ENCODE peak calls at places on chromosomes 12 and 14, in six cellular contexts. G, H, L, F, R and K are unnamed samples.

GRCh38 chr14:31263485-31264133 is 56.0 kb upstream of the HECTD1 start:
- DNase-seq in G (no peak), H (no peak), L (no peak), F (no peak), R (no peak), K (no peak)

GRCh38 chr12:98182791-98183190 is 332.6 kb upstream of the TMPO start:
- DNase-seq in G (no peak), H (no peak), L (no peak), F (no peak), R (no peak), K (no peak)

GRCh38 chr12:83802011-83802410 is 1110.6 kb downstream of the SLC6A15 start:
- DNase-seq in G (no peak), H (no peak), L (no peak), F (no peak), R (no peak), K (no peak)

GRCh38 chr12:104163631-104164030 is 25.6 kb upstream of the NFYB start:
- DNase-seq in G (no peak), H (no peak), L (no peak), F (no peak), R (no peak), K (no peak)

GRCh38 chr12:124236651-124237050 is 58.2 kb upstream of the RFLNA start:
- DNase-seq in G (no peak), H (no peak), L (no peak), F (peak), R (no peak), K (no peak)

GRCh38 chr12:123808167-123808566 is 46.1 kb downstream of the DNAH10 start:
- DNase-seq in G (no peak), H (no peak), L (no peak), F (no peak), R (no peak), K (peak)

GRCh38 chr12:91406920-91407341 is 224.3 kb upstream of the DCN start:
- DNase-seq in G (no peak), H (no peak), L (no peak), F (peak), R (no peak), K (no peak)

GRCh38 chr12:1798734-1799067 is 21.7 kb upstream of the LRTM2 start:
- DNase-seq in G (no peak), H (no peak), L (no peak), F (no peak), R (no peak), K (no peak)

GRCh38 chr12:132856581-132856980 is 27.9 kb upstream of the GOLGA3 start:
- DNase-seq in G (no peak), H (no peak), L (no peak), F (no peak), R (no peak), K (no peak)

GRCh38 chr14:105476937-105477658 is 2.5 kb downstream of the CRIP2 start:
- DNase-seq in G (no peak), H (no peak), L (no peak), F (no peak), R (no peak), K (no peak)

GRCh38 chr14:56208520-56208919 is 90.3 kb downstream of the PELI2 start:
- DNase-seq in G (no peak), H (no peak), L (no peak), F (no peak), R (no peak), K (no peak)

GRCh38 chr12:1814266-1814665 is 6.1 kb upstream of the LRTM2 start:
- DNase-seq in G (no peak), H (no peak), L (no peak), F (no peak), R (no peak), K (no peak)

GRCh38 chr12:27667540-27667939 is 28.7 kb upstream of the REP15 start:
- DNase-seq in G (no peak), H (no peak), L (peak), F (no peak), R (no peak), K (no peak)

GRCh38 chr12:121828306-121828705 is 24.5 kb downstream of the SETD1B start:
- DNase-seq in G (no peak), H (no peak), L (no peak), F (no peak), R (no peak), K (peak)

GRCh38 chr14:80316426-80316825 is 105.1 kb upstream of the DIO2 start:
- DNase-seq in G (no peak), H (no peak), L (no peak), F (no peak), R (no peak), K (no peak)

GRCh38 chr14:100653409-100653808 is 66.2 kb upstream of the BEGAIN start:
- DNase-seq in G (no peak), H (no peak), L (peak), F (no peak), R (peak), K (peak)

GRCh38 chr12:116524964-116525379 is 34.2 kb upstream of the MAP1LC3B2 start:
- DNase-seq in G (no peak), H (no peak), L (no peak), F (no peak), R (no peak), K (peak)

GRCh38 chr12:53232641-53233538 is 881 bp upstream of the RARG start:
- DNase-seq in G (no peak), H (no peak), L (no peak), F (peak), R (peak), K (peak)

GRCh38 chr12:113461666-113462065 is 10.0 kb downstream of the LHX5 start:
- DNase-seq in G (peak), H (no peak), L (no peak), F (no peak), R (no peak), K (peak)

GRCh38 chr12:6753772-6754356 is 923 bp upstream of the MLF2 start:
- DNase-seq in G (no peak), H (no peak), L (no peak), F (no peak), R (no peak), K (no peak)

GRCh38 chr12:123445388-123446344 is 9.2 kb upstream of the RILPL2 start:
- DNase-seq in G (no peak), H (no peak), L (no peak), F (no peak), R (no peak), K (no peak)

GRCh38 chr12:71476513-71476912 is 36.9 kb downstream of the LGR5 start:
- DNase-seq in G (no peak), H (no peak), L (no peak), F (no peak), R (no peak), K (no peak)

GRCh38 chr14:64865992-64866391 is 13.7 kb downstream of the SPTB start:
- DNase-seq in G (no peak), H (no peak), L (no peak), F (no peak), R (no peak), K (no peak)

GRCh38 chr12:54125950-54126695 is 62.7 kb downstream of the SMUG1 start:
- DNase-seq in G (no peak), H (no peak), L (no peak), F (no peak), R (no peak), K (no peak)

GRCh38 chr12:67437011-67437410 is 167.9 kb downstream of the CAND1 start:
- DNase-seq in G (no peak), H (no peak), L (no peak), F (no peak), R (no peak), K (no peak)

GRCh38 chr14:90632868-90633267 is 183.4 kb downstream of the TTC7B start:
- DNase-seq in G (no peak), H (no peak), L (no peak), F (no peak), R (no peak), K (no peak)